ENCODE peak calls at places on chromosomes 7 and 10, in seven cellular contexts. One of them, this sample, is unnamed.

GRCh38 chr7:121273467-121274167 is 55.2 kb upstream of the WNT16 start:
- DNase-seq in hypothalamus: no peak
- DNase-seq in AG08396: peak; percentile 6
- DNase-seq in iPS-NIHi11: no peak
- DNase-seq in stimulated activated effector memory CD8-positive, alpha-beta T cell treated with anti-CD3 and anti-CD28 coated beads, Interleukin-12 subunit alpha, Interleukin-12 subunit beta, amount 100 ng/mL, for 72 hours: no peak
- DNase-seq in SHP77: no peak
- DNase-seq in CD4-positive, CD25-positive, alpha-beta regulatory T cell: no peak
- DNase-seq in this sample: no peak

GRCh38 chr7:100706672-100707311 is 871 bp downstream of the POP7 start:
- DNase-seq in hypothalamus: no peak
- DNase-seq in CD4-positive, CD25-positive, alpha-beta regulatory T cell: no peak
- DNase-seq in SHP77: no peak
- DNase-seq in iPS-NIHi11: no peak
- DNase-seq in stimulated activated effector memory CD8-positive, alpha-beta T cell treated with anti-CD3 and anti-CD28 coated beads, Interleukin-12 subunit alpha, Interleukin-12 subunit beta, amount 100 ng/mL, for 72 hours: no peak
- DNase-seq in AG08396: no peak
- DNase-seq in this sample: no peak

GRCh38 chr7:106031271-106032029 is 68.4 kb downstream of the CDHR3 start:
- DNase-seq in iPS-NIHi11: no peak
- DNase-seq in hypothalamus: peak; percentile 72
- DNase-seq in stimulated activated effector memory CD8-positive, alpha-beta T cell treated with anti-CD3 and anti-CD28 coated beads, Interleukin-12 subunit alpha, Interleukin-12 subunit beta, amount 100 ng/mL, for 72 hours: no peak
- DNase-seq in CD4-positive, CD25-positive, alpha-beta regulatory T cell: no peak
- DNase-seq in AG08396: no peak
- DNase-seq in SHP77: no peak
- DNase-seq in this sample: no peak

GRCh38 chr10:117719558-117719957 is 177.0 kb downstream of the EMX2 start:
- DNase-seq in CD4-positive, CD25-positive, alpha-beta regulatory T cell: no peak
- DNase-seq in iPS-NIHi11: no peak
- DNase-seq in SHP77: no peak
- DNase-seq in hypothalamus: no peak
- DNase-seq in stimulated activated effector memory CD8-positive, alpha-beta T cell treated with anti-CD3 and anti-CD28 coated beads, Interleukin-12 subunit alpha, Interleukin-12 subunit beta, amount 100 ng/mL, for 72 hours: no peak
- DNase-seq in AG08396: no peak
- DNase-seq in this sample: no peak

GRCh38 chr7:1738956-1739355 is 68.9 kb downstream of the ELFN1 start:
- DNase-seq in SHP77: no peak
- DNase-seq in AG08396: no peak
- DNase-seq in stimulated activated effector memory CD8-positive, alpha-beta T cell treated with anti-CD3 and anti-CD28 coated beads, Interleukin-12 subunit alpha, Interleukin-12 subunit beta, amount 100 ng/mL, for 72 hours: no peak
- DNase-seq in iPS-NIHi11: peak; percentile 23
- DNase-seq in hypothalamus: no peak
- DNase-seq in CD4-positive, CD25-positive, alpha-beta regulatory T cell: no peak
- DNase-seq in this sample: no peak

GRCh38 chr7:18570890-18571478 is 75.4 kb downstream of the HDAC9 start:
- DNase-seq in AG08396: peak; percentile 24
- DNase-seq in CD4-positive, CD25-positive, alpha-beta regulatory T cell: no peak
- DNase-seq in SHP77: peak; percentile 21
- DNase-seq in iPS-NIHi11: peak; percentile 14
- DNase-seq in hypothalamus: no peak
- DNase-seq in stimulated activated effector memory CD8-positive, alpha-beta T cell treated with anti-CD3 and anti-CD28 coated beads, Interleukin-12 subunit alpha, Interleukin-12 subunit beta, amount 100 ng/mL, for 72 hours: no peak
- DNase-seq in this sample: peak; percentile 40

GRCh38 chr10:31770307-31770902 is 158.2 kb downstream of the ARHGAP12 start:
- DNase-seq in iPS-NIHi11: peak; percentile 64
- DNase-seq in hypothalamus: no peak
- DNase-seq in AG08396: no peak
- DNase-seq in SHP77: no peak
- DNase-seq in stimulated activated effector memory CD8-positive, alpha-beta T cell treated with anti-CD3 and anti-CD28 coated beads, Interleukin-12 subunit alpha, Interleukin-12 subunit beta, amount 100 ng/mL, for 72 hours: no peak
- DNase-seq in CD4-positive, CD25-positive, alpha-beta regulatory T cell: peak; percentile 63
- DNase-seq in this sample: peak; percentile 41

GRCh38 chr10:117355064-117355463 is 20.2 kb downstream of the PDZD8 start:
- DNase-seq in hypothalamus: no peak
- DNase-seq in CD4-positive, CD25-positive, alpha-beta regulatory T cell: no peak
- DNase-seq in AG08396: no peak
- DNase-seq in SHP77: no peak
- DNase-seq in stimulated activated effector memory CD8-positive, alpha-beta T cell treated with anti-CD3 and anti-CD28 coated beads, Interleukin-12 subunit alpha, Interleukin-12 subunit beta, amount 100 ng/mL, for 72 hours: no peak
- DNase-seq in iPS-NIHi11: no peak
- DNase-seq in this sample: no peak

GRCh38 chr10:113854757-113855626 is 531 bp downstream of the NHLRC2 start:
- DNase-seq in hypothalamus: peak; percentile 31
- DNase-seq in SHP77: no peak
- DNase-seq in CD4-positive, CD25-positive, alpha-beta regulatory T cell: peak; percentile 46
- DNase-seq in iPS-NIHi11: peak; percentile 74
- DNase-seq in AG08396: peak; percentile 81
- DNase-seq in stimulated activated effector memory CD8-positive, alpha-beta T cell treated with anti-CD3 and anti-CD28 coated beads, Interleukin-12 subunit alpha, Interleukin-12 subunit beta, amount 100 ng/mL, for 72 hours: peak; percentile 85
- DNase-seq in this sample: no peak

GRCh38 chr10:70505908-70506307 is 27.3 kb downstream of the PALD1 start:
- DNase-seq in iPS-NIHi11: no peak
- DNase-seq in stimulated activated effector memory CD8-positive, alpha-beta T cell treated with anti-CD3 and anti-CD28 coated beads, Interleukin-12 subunit alpha, Interleukin-12 subunit beta, amount 100 ng/mL, for 72 hours: no peak
- DNase-seq in hypothalamus: no peak
- DNase-seq in SHP77: no peak
- DNase-seq in AG08396: no peak
- DNase-seq in CD4-positive, CD25-positive, alpha-beta regulatory T cell: no peak
- DNase-seq in this sample: no peak

GRCh38 chr7:35437619-35438275 is 183.8 kb upstream of the TBX20 start:
- DNase-seq in AG08396: no peak
- DNase-seq in SHP77: no peak
- DNase-seq in CD4-positive, CD25-positive, alpha-beta regulatory T cell: no peak
- DNase-seq in hypothalamus: no peak
- DNase-seq in stimulated activated effector memory CD8-positive, alpha-beta T cell treated with anti-CD3 and anti-CD28 coated beads, Interleukin-12 subunit alpha, Interleukin-12 subunit beta, amount 100 ng/mL, for 72 hours: peak; percentile 32
- DNase-seq in iPS-NIHi11: no peak
- DNase-seq in this sample: no peak

GRCh38 chr10:69807122-69807521 is 5.4 kb downstream of the COL13A1 start:
- DNase-seq in AG08396: peak; percentile 82
- DNase-seq in hypothalamus: no peak
- DNase-seq in iPS-NIHi11: no peak
- DNase-seq in stimulated activated effector memory CD8-positive, alpha-beta T cell treated with anti-CD3 and anti-CD28 coated beads, Interleukin-12 subunit alpha, Interleukin-12 subunit beta, amount 100 ng/mL, for 72 hours: no peak
- DNase-seq in SHP77: no peak
- DNase-seq in CD4-positive, CD25-positive, alpha-beta regulatory T cell: no peak
- DNase-seq in this sample: no peak

GRCh38 chr10:95295031-95295755 is 4.4 kb upstream of the PDLIM1 start:
- DNase-seq in hypothalamus: no peak
- DNase-seq in iPS-NIHi11: no peak
- DNase-seq in SHP77: peak; percentile 59
- DNase-seq in stimulated activated effector memory CD8-positive, alpha-beta T cell treated with anti-CD3 and anti-CD28 coated beads, Interleukin-12 subunit alpha, Interleukin-12 subunit beta, amount 100 ng/mL, for 72 hours: peak; percentile 72
- DNase-seq in CD4-positive, CD25-positive, alpha-beta regulatory T cell: peak; percentile 8
- DNase-seq in AG08396: peak; percentile 57
- DNase-seq in this sample: peak; percentile 25

GRCh38 chr7:154721086-154721485 is 281.8 kb downstream of the PAXIP1 start:
- DNase-seq in CD4-positive, CD25-positive, alpha-beta regulatory T cell: no peak
- DNase-seq in stimulated activated effector memory CD8-positive, alpha-beta T cell treated with anti-CD3 and anti-CD28 coated beads, Interleukin-12 subunit alpha, Interleukin-12 subunit beta, amount 100 ng/mL, for 72 hours: no peak
- DNase-seq in SHP77: no peak
- DNase-seq in iPS-NIHi11: no peak
- DNase-seq in hypothalamus: no peak
- DNase-seq in AG08396: no peak
- DNase-seq in this sample: no peak

This sample was measured in NCI-H774.